ENCODE peak calls at places on chromosomes 4 and X, in ten cellular contexts. B is heart left ventricle, I is body of pancreas, L is upper lobe of left lung, O is cardiac muscle cell, C is ascending aorta, F is HCT116, M is right lobe of liver, H is lower lobe of right lung, V is colonic mucosa. P is an unnamed sample.

GRCh38 chrX:121641560-121641959 is 594.1 kb downstream of the GLUD2 start:
- DNase-seq in M (no peak), V (no peak), O (peak; percentile 18), L (no peak), B (no peak), C (no peak), H (no peak), F (no peak), I (no peak), P (no peak)

GRCh38 chr4:18593297-18594002 is 571.9 kb upstream of the LCORL start:
- DNase-seq in M (no peak), L (no peak), F (peak; percentile 63), V (peak; percentile 41), I (peak; percentile 67), O (peak; percentile 83), B (no peak), C (no peak), H (no peak), P (peak; percentile 19)

GRCh38 chrX:129689881-129690280 is 35.1 kb upstream of the APLN start:
- DNase-seq in I (no peak), H (no peak), B (no peak), L (no peak), F (no peak), C (no peak), V (no peak), O (no peak), M (no peak), P (no peak)

GRCh38 chr4:153521467-153521866 is 55.3 kb downstream of the TMEM131L start:
- DNase-seq in M (no peak), H (no peak), L (no peak), B (no peak), V (peak; percentile 11), C (no peak), O (no peak), I (no peak), F (no peak), P (no peak)

GRCh38 chrX:20271730-20272129 is 5.0 kb upstream of the RPS6KA3 start:
- DNase-seq in F (no peak), C (no peak), L (no peak), I (no peak), H (no peak), O (no peak), V (no peak), B (no peak), M (no peak), P (no peak)

GRCh38 chrX:155544886-155545285 is 67.9 kb downstream of the TMLHE start:
- DNase-seq in V (no peak), H (no peak), I (no peak), O (peak; percentile 42), B (no peak), C (no peak), F (no peak), M (no peak), L (no peak), P (no peak)

GRCh38 chr4:53055274-53055673 is 193.2 kb downstream of the RASL11B start:
- DNase-seq in B (no peak), F (no peak), L (no peak), I (no peak), H (no peak), M (no peak), V (no peak), C (no peak), O (peak; percentile 93), P (no peak)

GRCh38 chr4:6296026-6296425 is 26.4 kb downstream of the WFS1 start:
- DNase-seq in B (no peak), V (no peak), C (no peak), M (no peak), O (no peak), H (no peak), I (no peak), F (no peak), L (no peak), P (no peak)

GRCh38 chr4:182174979-182175378 is 68.2 kb upstream of the TENM3 start:
- DNase-seq in L (no peak), M (no peak), F (no peak), C (no peak), B (no peak), O (no peak), V (no peak), I (no peak), H (no peak), P (no peak)

GRCh38 chrX:108735680-108736508 is 469 bp downstream of the IRS4 start:
- DNase-seq in F (no peak), V (no peak), B (no peak), C (no peak), I (no peak), L (no peak), H (no peak), M (no peak), O (peak; percentile 12), P (no peak)

GRCh38 chrX:50108264-50108663 is 92.5 kb downstream of the AKAP4 start:
- DNase-seq in I (no peak), F (no peak), V (no peak), C (no peak), L (no peak), M (no peak), O (no peak), B (no peak), H (no peak), P (no peak)

GRCh38 chr4:54099287-54099958 is 540 bp upstream of the GSX2 start:
- DNase-seq in F (no peak), O (peak; percentile 40), V (no peak), C (no peak), H (no peak), B (no peak), I (no peak), L (peak; percentile 58), M (no peak), P (no peak)

GRCh38 chr4:54101190-54102041 is 1.5 kb downstream of the GSX2 start:
- DNase-seq in O (no peak), C (no peak), L (peak; percentile 35), B (no peak), M (no peak), F (no peak), V (no peak), H (no peak), I (no peak), P (no peak)

GRCh38 chr4:54099959-54100606 is at the start of gene GSX2:
- DNase-seq in L (peak; percentile 82), V (no peak), C (no peak), M (peak; percentile 56), H (no peak), O (no peak), I (no peak), F (no peak), B (no peak), P (peak; percentile 80)

GRCh38 chr4:54102747-54103146 is 2.8 kb downstream of the GSX2 start:
- DNase-seq in O (no peak), M (no peak), H (no peak), C (no peak), L (no peak), B (no peak), V (no peak), F (no peak), I (no peak), P (no peak)

GRCh38 chr4:54100607-54101189 is 735 bp downstream of the GSX2 start:
- DNase-seq in I (no peak), C (no peak), F (no peak), O (no peak), M (no peak), B (no peak), H (no peak), V (no peak), L (peak; percentile 85), P (peak; percentile 59)
- H3K4me3 ChIP-seq in I (no peak overlapping the region), C (peak overlapping the region; percentile 50), F (no peak overlapping the region), O (peak overlapping the region; percentile 23), M (peak overlapping the region; percentile 11), B (peak overlapping the region; percentile 32), H (peak overlapping the region; percentile 34), V (peak overlapping the region; percentile 19), L (peak overlapping the region; percentile 23), P (peak overlapping the region; percentile 45)

DNA sequence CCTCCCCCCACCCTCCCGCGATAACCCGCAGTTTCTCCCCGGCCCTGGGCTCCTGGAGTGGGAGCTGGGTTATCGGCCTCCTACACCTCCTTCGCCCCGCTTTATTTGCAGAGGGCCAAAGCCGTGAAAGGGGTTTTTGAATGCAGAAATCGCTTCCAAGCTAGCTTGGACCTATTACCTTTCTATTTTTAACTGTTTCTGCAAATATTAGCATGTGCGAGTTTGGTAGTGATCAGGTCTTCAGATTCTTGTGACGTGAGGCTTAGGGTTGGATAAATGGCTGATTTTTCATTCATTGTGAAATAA is 1.3 kb downstream of the USP9X start:
- DNase-seq in B (no peak), C (no peak), O (no peak), H (no peak), F (no peak), V (no peak), L (no peak), M (no peak), I (peak; percentile 55), P (no peak)
- H3K27ac ChIP-seq in B (peak overlapping the region; percentile 99), C (peak overlapping the region; percentile 99), O (peak overlapping the region; percentile 100), H (peak overlapping the region; percentile 99), F (peak overlapping the region; percentile 96), V (peak overlapping the region; percentile 100), L (peak overlapping the region; percentile 100), M (peak overlapping the region; percentile 99), I (peak overlapping the region; percentile 95), P (peak overlapping the region; percentile 89)

DNA sequence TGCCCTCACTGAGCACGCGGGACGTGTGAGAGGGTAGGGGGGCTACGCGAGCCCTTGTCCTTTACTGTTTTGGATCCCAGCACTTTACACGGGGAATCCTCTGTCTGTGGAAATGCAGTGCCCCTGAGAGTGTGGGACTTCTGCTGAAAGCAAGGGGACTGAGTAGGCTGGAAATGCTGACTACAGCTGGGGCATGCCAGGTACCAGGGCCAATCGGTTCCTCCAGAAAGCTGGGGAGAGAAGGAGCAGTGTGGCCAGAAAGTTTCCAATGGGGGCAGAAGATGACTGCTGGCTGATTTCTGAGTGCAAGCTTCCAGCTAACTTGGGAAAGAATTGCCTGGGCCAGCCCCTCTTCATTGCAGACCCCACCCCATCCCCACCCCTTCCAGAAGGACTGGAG is 1.5 kb downstream of the NHSL2 start:
- DNase-seq in V (no peak), F (no peak), L (no peak), M (no peak), O (no peak), I (no peak), H (no peak), C (no peak), B (no peak), P (no peak)
- H3K4me3 ChIP-seq in V (no peak overlapping the region), F (no peak overlapping the region), L (peak overlapping the region; percentile 45), M (no peak overlapping the region), O (peak overlapping the region; percentile 69), I (no peak overlapping the region), H (peak overlapping the region; percentile 46), C (no peak overlapping the region), B (no peak overlapping the region), P (peak overlapping the region; percentile 65)

DNA sequence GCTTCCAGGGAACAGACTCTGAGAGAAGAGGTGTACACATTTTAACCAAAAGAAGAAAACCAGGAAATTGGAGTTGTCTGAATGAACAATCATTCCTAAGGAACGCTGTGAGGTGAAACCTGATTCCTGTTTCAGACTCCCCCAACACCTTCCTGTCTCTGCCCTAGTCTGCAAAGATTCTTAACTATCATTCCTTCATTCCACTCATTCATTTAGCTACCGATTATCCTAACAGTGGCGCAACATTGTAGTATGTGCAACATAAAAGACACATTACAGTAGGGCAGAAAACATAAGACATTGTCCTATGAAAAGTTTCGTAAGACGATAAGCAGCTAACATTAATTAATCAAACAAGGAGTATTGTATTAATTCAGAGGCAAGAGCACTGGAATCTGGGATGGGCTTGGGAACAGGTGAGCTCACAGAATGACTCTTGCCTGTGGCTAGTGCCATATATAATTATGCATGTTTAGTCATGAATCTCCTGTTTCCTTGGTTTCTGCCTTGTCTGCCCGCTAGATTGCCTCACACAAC is 23.8 kb upstream of the ADH7 start:
- DNase-seq in V (no peak), I (no peak), M (no peak), B (no peak), L (no peak), H (no peak), F (no peak), O (peak; percentile 22), C (no peak), P (no peak)
- H3K27ac ChIP-seq in V (no peak overlapping the region), I (no peak overlapping the region), M (peak overlapping the region; percentile 84), B (no peak overlapping the region), L (no peak overlapping the region), H (no peak overlapping the region), F (no peak overlapping the region), O (no peak overlapping the region), C (no peak overlapping the region), P (no peak overlapping the region)